ENCODE peak calls at places on chromosomes 16 and 17, in five cellular contexts. T is RPMI7951, R is EL, J is GM04503, I is ACHN. G is an unnamed sample.

GRCh38 chr17:43927101-43927935 is 15.0 kb downstream of the PPY start:
- DNase-seq in T (no peak), R (no peak), J (no peak), I (no peak), G (no peak)

GRCh38 chr16:31709181-31709580 is 164.4 kb upstream of the ZNF267 start:
- DNase-seq in T (no peak), R (no peak), J (no peak), I (no peak), G (no peak)

GRCh38 chr17:46964315-46965265 is 14.5 kb downstream of the RPRML start:
- DNase-seq in T (peak; percentile 34), R (no peak), J (no peak), I (peak; percentile 55), G (no peak)

GRCh38 chr16:84058664-84059063 is 16.1 kb upstream of the SLC38A8 start:
- DNase-seq in T (no peak), R (no peak), J (no peak), I (no peak), G (no peak)

GRCh38 chr16:74053784-74054306 is 242.8 kb upstream of the PSMD7 start:
- DNase-seq in T (no peak), R (no peak), J (no peak), I (no peak), G (no peak)

GRCh38 chr16:80611171-80611929 is 70.6 kb downstream of the DYNLRB2 start:
- DNase-seq in T (no peak), R (no peak), J (no peak), I (no peak), G (no peak)

GRCh38 chr16:84918006-84918909 is 93.1 kb downstream of the ZDHHC7 start:
- DNase-seq in T (no peak), R (no peak), J (no peak), I (no peak), G (no peak)

GRCh38 chr16:19698480-19699465 is 19.3 kb downstream of the KNOP1 start:
- DNase-seq in T (peak; percentile 59), R (no peak), J (peak; percentile 59), I (peak; percentile 66), G (no peak)

GRCh38 chr16:20318437-20318836 is 8.9 kb downstream of the GP2 start:
- DNase-seq in T (no peak), R (no peak), J (no peak), I (no peak), G (no peak)

GRCh38 chr17:5526821-5527598 is 40.6 kb downstream of the MIS12 start:
- DNase-seq in T (peak; percentile 98), R (peak; percentile 99), J (peak; percentile 96), I (peak; percentile 96), G (peak; percentile 87)

GRCh38 chr16:76653390-76654026 is 376.3 kb downstream of the CNTNAP4 start:
- DNase-seq in T (peak; percentile 18), R (no peak), J (no peak), I (peak; percentile 70), G (peak; percentile 18)

GRCh38 chr16:57799619-57800212 is 2.6 kb downstream of the KIFC3 start:
- DNase-seq in T (no peak), R (no peak), J (no peak), I (no peak), G (no peak)

GRCh38 chr17:9232591-9233270 is 211.4 kb downstream of the NTN1 start:
- DNase-seq in T (peak; percentile 53), R (no peak), J (no peak), I (no peak), G (no peak)

GRCh38 chr17:28777178-28777577 is 33.4 kb downstream of the TRAF4 start:
- DNase-seq in T (no peak), R (no peak), J (no peak), I (no peak), G (no peak)

GRCh38 chr17:28469376-28469775 is 4.1 kb upstream of the SLC13A2 start:
- DNase-seq in T (no peak), R (no peak), J (no peak), I (no peak), G (no peak)

GRCh38 chr16:55955845-55956244 is 80.7 kb upstream of the CES5A start:
- DNase-seq in T (peak; percentile 10), R (no peak), J (no peak), I (no peak), G (no peak)

GRCh38 chr17:37781451-37781850 is 36.6 kb upstream of the HNF1B start:
- DNase-seq in T (no peak), R (peak; percentile 34), J (no peak), I (no peak), G (no peak)

GRCh38 chr16:56295059-56295673 is 103.9 kb downstream of the GNAO1 start:
- DNase-seq in T (no peak), R (no peak), J (no peak), I (no peak), G (no peak)

GRCh38 chr17:48997827-48998556 is 807 bp downstream of the IGF2BP1 start:
- DNase-seq in T (no peak), R (no peak), J (no peak), I (no peak), G (no peak)

GRCh38 chr16:85522842-85523601 is 90.1 kb upstream of the GSE1 start:
- DNase-seq in T (peak; percentile 26), R (peak; percentile 10), J (peak; percentile 11), I (no peak), G (no peak)

GRCh38 chr16:69486272-69486671 is 61.9 kb downstream of the CYB5B start:
- DNase-seq in T (no peak), R (no peak), J (no peak), I (no peak), G (no peak)

GRCh38 chr16:86138121-86138944 is 239.4 kb downstream of the IRF8 start:
- DNase-seq in T (no peak), R (no peak), J (no peak), I (no peak), G (no peak)

GRCh38 chr17:1197781-1198490 is 18.2 kb upstream of the ABR start:
- DNase-seq in T (peak; percentile 41), R (no peak), J (no peak), I (no peak), G (no peak)

GRCh38 chr16:74271879-74272278 is 24.7 kb upstream of the PSMD7 start:
- DNase-seq in T (no peak), R (no peak), J (no peak), I (no peak), G (no peak)

G was measured in non-pigmented ciliary epithelial cell.